ENCODE peak calls at places on chromosomes 12 and 14, in four cellular contexts. One of them, this sample, is unnamed.

GRCh38 chr14:65846469-65846868 is 433.9 kb downstream of the FUT8 start:
- DNase-seq in T-helper 17 cell: no peak
- DNase-seq in choroid plexus epithelial cell: no peak
- DNase-seq in stimulated activated CD4-positive, alpha-beta T cell treated with anti-CD3 and anti-CD28 coated beads, Interleukin-2, amount 100 ng/mL, for 24 hours: no peak
- DNase-seq in this sample: no peak

GRCh38 chr12:57717131-57717530 is 21.4 kb downstream of the AGAP2 start:
- DNase-seq in T-helper 17 cell: no peak
- DNase-seq in choroid plexus epithelial cell: no peak
- DNase-seq in stimulated activated CD4-positive, alpha-beta T cell treated with anti-CD3 and anti-CD28 coated beads, Interleukin-2, amount 100 ng/mL, for 24 hours: no peak
- DNase-seq in this sample: no peak

GRCh38 chr14:104722938-104723650 is 935 bp upstream of the ADSS1 start:
- DNase-seq in T-helper 17 cell: no peak
- DNase-seq in choroid plexus epithelial cell: no peak
- DNase-seq in stimulated activated CD4-positive, alpha-beta T cell treated with anti-CD3 and anti-CD28 coated beads, Interleukin-2, amount 100 ng/mL, for 24 hours: no peak
- DNase-seq in this sample: no peak

GRCh38 chr12:127165567-127166392 is 1101.2 kb upstream of the TMEM132C start:
- DNase-seq in T-helper 17 cell: peak
- DNase-seq in choroid plexus epithelial cell: peak
- DNase-seq in stimulated activated CD4-positive, alpha-beta T cell treated with anti-CD3 and anti-CD28 coated beads, Interleukin-2, amount 100 ng/mL, for 24 hours: peak
- DNase-seq in this sample: peak

GRCh38 chr14:68692916-68693771 is 99.7 kb downstream of the ZFP36L1 start:
- DNase-seq in T-helper 17 cell: no peak
- DNase-seq in choroid plexus epithelial cell: peak
- DNase-seq in stimulated activated CD4-positive, alpha-beta T cell treated with anti-CD3 and anti-CD28 coated beads, Interleukin-2, amount 100 ng/mL, for 24 hours: no peak
- DNase-seq in this sample: no peak

GRCh38 chr12:55706840-55707671 is 648 bp downstream of the ITGA7 start:
- DNase-seq in T-helper 17 cell: no peak
- DNase-seq in choroid plexus epithelial cell: no peak
- DNase-seq in stimulated activated CD4-positive, alpha-beta T cell treated with anti-CD3 and anti-CD28 coated beads, Interleukin-2, amount 100 ng/mL, for 24 hours: no peak
- DNase-seq in this sample: no peak

GRCh38 chr14:103074699-103075341 is 9.2 kb upstream of the LBHD2 start:
- DNase-seq in T-helper 17 cell: no peak
- DNase-seq in choroid plexus epithelial cell: no peak
- DNase-seq in stimulated activated CD4-positive, alpha-beta T cell treated with anti-CD3 and anti-CD28 coated beads, Interleukin-2, amount 100 ng/mL, for 24 hours: no peak
- DNase-seq in this sample: no peak

GRCh38 chr12:6452245-6452731 is 446 bp downstream of the TAPBPL start:
- DNase-seq in T-helper 17 cell: no peak
- DNase-seq in choroid plexus epithelial cell: no peak
- DNase-seq in stimulated activated CD4-positive, alpha-beta T cell treated with anti-CD3 and anti-CD28 coated beads, Interleukin-2, amount 100 ng/mL, for 24 hours: no peak
- DNase-seq in this sample: no peak

GRCh38 chr14:35444104-35444503 is 39.6 kb upstream of the NFKBIA start:
- DNase-seq in T-helper 17 cell: no peak
- DNase-seq in choroid plexus epithelial cell: no peak
- DNase-seq in stimulated activated CD4-positive, alpha-beta T cell treated with anti-CD3 and anti-CD28 coated beads, Interleukin-2, amount 100 ng/mL, for 24 hours: no peak
- DNase-seq in this sample: no peak

GRCh38 chr14:23723911-23724310 is 87.7 kb downstream of the DHRS2 start:
- DNase-seq in T-helper 17 cell: no peak
- DNase-seq in choroid plexus epithelial cell: no peak
- DNase-seq in stimulated activated CD4-positive, alpha-beta T cell treated with anti-CD3 and anti-CD28 coated beads, Interleukin-2, amount 100 ng/mL, for 24 hours: no peak
- DNase-seq in this sample: no peak

GRCh38 chr14:24612186-24612585 is 2.7 kb upstream of the GZMH start:
- DNase-seq in T-helper 17 cell: no peak
- DNase-seq in choroid plexus epithelial cell: no peak
- DNase-seq in stimulated activated CD4-positive, alpha-beta T cell treated with anti-CD3 and anti-CD28 coated beads, Interleukin-2, amount 100 ng/mL, for 24 hours: no peak
- DNase-seq in this sample: no peak

GRCh38 chr12:122789637-122790036 is 15.3 kb downstream of the CCDC62 start:
- DNase-seq in T-helper 17 cell: no peak
- DNase-seq in choroid plexus epithelial cell: no peak
- DNase-seq in stimulated activated CD4-positive, alpha-beta T cell treated with anti-CD3 and anti-CD28 coated beads, Interleukin-2, amount 100 ng/mL, for 24 hours: no peak
- DNase-seq in this sample: no peak

GRCh38 chr14:56874375-56874774 is 64.1 kb upstream of the OTX2 start:
- DNase-seq in T-helper 17 cell: no peak
- DNase-seq in choroid plexus epithelial cell: no peak
- DNase-seq in stimulated activated CD4-positive, alpha-beta T cell treated with anti-CD3 and anti-CD28 coated beads, Interleukin-2, amount 100 ng/mL, for 24 hours: no peak
- DNase-seq in this sample: no peak

GRCh38 chr12:76346798-76347420 is 1.3 kb downstream of the BBS10 start:
- DNase-seq in T-helper 17 cell: no peak
- DNase-seq in choroid plexus epithelial cell: peak
- DNase-seq in stimulated activated CD4-positive, alpha-beta T cell treated with anti-CD3 and anti-CD28 coated beads, Interleukin-2, amount 100 ng/mL, for 24 hours: peak
- DNase-seq in this sample: no peak

GRCh38 chr14:30994681-30995620 is 30.5 kb upstream of the AP4S1 start:
- DNase-seq in T-helper 17 cell: no peak
- DNase-seq in choroid plexus epithelial cell: peak
- DNase-seq in stimulated activated CD4-positive, alpha-beta T cell treated with anti-CD3 and anti-CD28 coated beads, Interleukin-2, amount 100 ng/mL, for 24 hours: no peak
- DNase-seq in this sample: no peak

GRCh38 chr14:75042040-75042439 is 9.2 kb downstream of the MLH3 start:
- DNase-seq in T-helper 17 cell: no peak
- DNase-seq in choroid plexus epithelial cell: no peak
- DNase-seq in stimulated activated CD4-positive, alpha-beta T cell treated with anti-CD3 and anti-CD28 coated beads, Interleukin-2, amount 100 ng/mL, for 24 hours: no peak
- DNase-seq in this sample: peak

GRCh38 chr12:25971675-25972035 is 13.2 kb downstream of the RASSF8 start:
- DNase-seq in T-helper 17 cell: no peak
- DNase-seq in choroid plexus epithelial cell: no peak
- DNase-seq in stimulated activated CD4-positive, alpha-beta T cell treated with anti-CD3 and anti-CD28 coated beads, Interleukin-2, amount 100 ng/mL, for 24 hours: no peak
- DNase-seq in this sample: no peak

GRCh38 chr12:115227137-115227615 is 543.2 kb upstream of the TBX3 start:
- DNase-seq in T-helper 17 cell: no peak
- DNase-seq in choroid plexus epithelial cell: peak
- DNase-seq in stimulated activated CD4-positive, alpha-beta T cell treated with anti-CD3 and anti-CD28 coated beads, Interleukin-2, amount 100 ng/mL, for 24 hours: no peak
- DNase-seq in this sample: no peak

GRCh38 chr12:32988982-32989381 is 92.4 kb upstream of the PKP2 start:
- DNase-seq in T-helper 17 cell: no peak
- DNase-seq in choroid plexus epithelial cell: peak
- DNase-seq in stimulated activated CD4-positive, alpha-beta T cell treated with anti-CD3 and anti-CD28 coated beads, Interleukin-2, amount 100 ng/mL, for 24 hours: no peak
- DNase-seq in this sample: no peak

GRCh38 chr14:94396628-94397210 is 8.3 kb upstream of the SERPINA1 start:
- DNase-seq in T-helper 17 cell: no peak
- DNase-seq in choroid plexus epithelial cell: no peak
- DNase-seq in stimulated activated CD4-positive, alpha-beta T cell treated with anti-CD3 and anti-CD28 coated beads, Interleukin-2, amount 100 ng/mL, for 24 hours: no peak
- DNase-seq in this sample: no peak

GRCh38 chr12:11958216-11959091 is 112.3 kb upstream of the BCL2L14 start:
- DNase-seq in T-helper 17 cell: no peak
- DNase-seq in choroid plexus epithelial cell: peak
- DNase-seq in stimulated activated CD4-positive, alpha-beta T cell treated with anti-CD3 and anti-CD28 coated beads, Interleukin-2, amount 100 ng/mL, for 24 hours: peak
- DNase-seq in this sample: no peak

GRCh38 chr14:76514599-76514998 is 138.7 kb downstream of the ESRRB start:
- DNase-seq in T-helper 17 cell: no peak
- DNase-seq in choroid plexus epithelial cell: peak
- DNase-seq in stimulated activated CD4-positive, alpha-beta T cell treated with anti-CD3 and anti-CD28 coated beads, Interleukin-2, amount 100 ng/mL, for 24 hours: no peak
- DNase-seq in this sample: peak

GRCh38 chr12:62332598-62332997 is 72.4 kb downstream of the USP15 start:
- DNase-seq in T-helper 17 cell: no peak
- DNase-seq in choroid plexus epithelial cell: peak
- DNase-seq in stimulated activated CD4-positive, alpha-beta T cell treated with anti-CD3 and anti-CD28 coated beads, Interleukin-2, amount 100 ng/mL, for 24 hours: no peak
- DNase-seq in this sample: no peak

GRCh38 chr14:25032092-25032784 is 17.7 kb downstream of the STXBP6 start:
- DNase-seq in T-helper 17 cell: no peak
- DNase-seq in choroid plexus epithelial cell: no peak
- DNase-seq in stimulated activated CD4-positive, alpha-beta T cell treated with anti-CD3 and anti-CD28 coated beads, Interleukin-2, amount 100 ng/mL, for 24 hours: no peak
- DNase-seq in this sample: no peak

GRCh38 chr12:47705239-47705570 is 625 bp downstream of the RPAP3 start:
- DNase-seq in T-helper 17 cell: no peak
- DNase-seq in choroid plexus epithelial cell: peak
- DNase-seq in stimulated activated CD4-positive, alpha-beta T cell treated with anti-CD3 and anti-CD28 coated beads, Interleukin-2, amount 100 ng/mL, for 24 hours: no peak
- DNase-seq in this sample: no peak

This sample was measured in DMS 273 treated with DMSO at 0.1 percent for 48 hours.